ENCODE peak calls at places on chromosome 1, in six cellular contexts. One of them, this sample, is unnamed.

GRCh38 chr1:227901906-227902640 is 45.7 kb downstream of the WNT9A start:
- DNase-seq in GM23338: no peak
- DNase-seq in ascending aorta: no peak
- DNase-seq in BJ: no peak
- DNase-seq in Daoy: no peak
- DNase-seq in B cell: no peak
- DNase-seq in this sample: no peak

GRCh38 chr1:157034137-157034800 is 11.3 kb downstream of the ARHGEF11 start:
- DNase-seq in GM23338: no peak
- DNase-seq in ascending aorta: no peak
- DNase-seq in BJ: no peak
- DNase-seq in Daoy: peak; percentile 41
- DNase-seq in B cell: no peak
- DNase-seq in this sample: no peak

GRCh38 chr1:7103322-7104052 is 318.2 kb downstream of the CAMTA1 start:
- DNase-seq in GM23338: no peak
- DNase-seq in ascending aorta: no peak
- DNase-seq in BJ: no peak
- DNase-seq in Daoy: no peak
- DNase-seq in B cell: no peak
- DNase-seq in this sample: no peak

GRCh38 chr1:24920155-24920925 is 9.7 kb downstream of the RUNX3 start:
- DNase-seq in GM23338: no peak
- DNase-seq in ascending aorta: no peak
- DNase-seq in BJ: no peak
- DNase-seq in Daoy: no peak
- DNase-seq in B cell: no peak
- DNase-seq in this sample: no peak

GRCh38 chr1:113396585-113396984 is 6.3 kb downstream of the MAGI3 start:
- DNase-seq in GM23338: no peak
- DNase-seq in ascending aorta: no peak
- DNase-seq in BJ: peak; percentile 4
- DNase-seq in Daoy: peak; percentile 87
- DNase-seq in B cell: no peak
- DNase-seq in this sample: no peak

GRCh38 chr1:157240495-157241184 is 102.4 kb upstream of the ETV3 start:
- DNase-seq in GM23338: no peak
- DNase-seq in ascending aorta: no peak
- DNase-seq in BJ: no peak
- DNase-seq in Daoy: no peak
- DNase-seq in B cell: no peak
- DNase-seq in this sample: no peak

GRCh38 chr1:37673920-37674319 is 18.4 kb upstream of the CDCA8 start:
- DNase-seq in GM23338: peak; percentile 41
- DNase-seq in ascending aorta: no peak
- DNase-seq in BJ: no peak
- DNase-seq in Daoy: peak; percentile 21
- DNase-seq in B cell: no peak
- DNase-seq in this sample: no peak

GRCh38 chr1:90122679-90123340 is 127.9 kb downstream of the ZNF326 start:
- DNase-seq in GM23338: no peak
- DNase-seq in ascending aorta: no peak
- DNase-seq in BJ: no peak
- DNase-seq in Daoy: no peak
- DNase-seq in B cell: no peak
- DNase-seq in this sample: no peak

GRCh38 chr1:196477262-196477661 is 131.0 kb downstream of the KCNT2 start:
- DNase-seq in GM23338: no peak
- DNase-seq in ascending aorta: no peak
- DNase-seq in BJ: no peak
- DNase-seq in Daoy: no peak
- DNase-seq in B cell: no peak
- DNase-seq in this sample: no peak

GRCh38 chr1:43031316-43032203 is 72.9 kb upstream of the SLC2A1 start:
- DNase-seq in GM23338: no peak
- DNase-seq in ascending aorta: no peak
- DNase-seq in BJ: no peak
- DNase-seq in Daoy: no peak
- DNase-seq in B cell: no peak
- DNase-seq in this sample: no peak

GRCh38 chr1:12031039-12031980 is 12.0 kb downstream of the MIIP start:
- DNase-seq in GM23338: peak; percentile 64
- DNase-seq in ascending aorta: no peak
- DNase-seq in BJ: no peak
- DNase-seq in Daoy: peak; percentile 58
- DNase-seq in B cell: peak; percentile 47
- DNase-seq in this sample: no peak

GRCh38 chr1:113244134-113244820 is 146.0 kb upstream of the MAGI3 start:
- DNase-seq in GM23338: no peak
- DNase-seq in ascending aorta: no peak
- DNase-seq in BJ: no peak
- DNase-seq in Daoy: no peak
- DNase-seq in B cell: no peak
- DNase-seq in this sample: no peak

GRCh38 chr1:225882699-225883615 is 777 bp upstream of the TMEM63A start:
- DNase-seq in GM23338: peak; percentile 65
- DNase-seq in ascending aorta: no peak
- DNase-seq in BJ: no peak
- DNase-seq in Daoy: peak; percentile 50
- DNase-seq in B cell: peak; percentile 39
- DNase-seq in this sample: peak; percentile 65

This sample was measured in GOT3.